ENCODE peak calls at places on chromosome 5, in five cellular contexts. N, T, O, S and G are unnamed samples. For H3K4me1, the result is how much of the 10 kb centered on the place peaks cover.

GRCh38 chr5:110045153-110045552 is 355.4 kb downstream of the MAN2A1 start:
- DNase-seq in O (peak), N (no peak), T (no peak), S (no peak), G (no peak)

GRCh38 chr5:31106742-31107546 is 86.5 kb upstream of the CDH6 start:
- DNase-seq in N (no peak), S (no peak), O (peak), T (no peak), G (no peak)

GRCh38 chr5:34490501-34491250 is 165.5 kb upstream of the RAI14 start:
- DNase-seq in N (no peak), S (no peak), T (no peak), O (peak), G (peak)

GRCh38 chr5:135211083-135211790 is 177.2 kb upstream of the PITX1 start:
- DNase-seq in O (peak), N (no peak), S (no peak), T (no peak), G (no peak)

GRCh38 chr5:143582869-143583268 is 179.4 kb upstream of the NR3C1 start:
- DNase-seq in T (no peak), S (no peak), O (peak), N (no peak), G (no peak)

GRCh38 chr5:58466939-58467338 is 7.1 kb upstream of the PLK2 start:
- DNase-seq in N (no peak), S (no peak), O (peak), T (no peak), G (no peak)

GRCh38 chr5:128477946-128478345 is 60.1 kb downstream of the FBN2 start:
- DNase-seq in T (no peak), O (no peak), N (no peak), S (no peak), G (no peak)

GRCh38 chr5:160303690-160304089 is 8.7 kb downstream of the CCNJL start:
- DNase-seq in O (no peak), S (no peak), T (no peak), N (no peak), G (no peak)

GRCh38 chr5:58066076-58066475 is 393.8 kb downstream of the PLK2 start:
- DNase-seq in T (no peak), O (no peak), N (no peak), S (no peak), G (no peak)

GRCh38 chr5:161546463-161547301 is at the start of gene GABRB2:
- DNase-seq in S (peak), N (peak), T (peak), O (peak), G (peak)

GRCh38 chr5:170746952-170747340 is 36.6 kb upstream of the GABRP start:
- DNase-seq in N (no peak), O (no peak), T (no peak), S (no peak), G (no peak)

GRCh38 chr5:170746081-170746951 is 37.2 kb upstream of the GABRP start:
- DNase-seq in N (no peak), S (no peak), T (no peak), O (no peak), G (no peak)

GRCh38 chr5:170748986-170749385 is 34.5 kb upstream of the GABRP start:
- DNase-seq in T (no peak), N (no peak), O (no peak), S (no peak), G (no peak)

GRCh38 chr5:170747851-170748250 is 35.7 kb upstream of the GABRP start:
- DNase-seq in T (peak), N (no peak), O (peak), S (no peak), G (peak)

DNA sequence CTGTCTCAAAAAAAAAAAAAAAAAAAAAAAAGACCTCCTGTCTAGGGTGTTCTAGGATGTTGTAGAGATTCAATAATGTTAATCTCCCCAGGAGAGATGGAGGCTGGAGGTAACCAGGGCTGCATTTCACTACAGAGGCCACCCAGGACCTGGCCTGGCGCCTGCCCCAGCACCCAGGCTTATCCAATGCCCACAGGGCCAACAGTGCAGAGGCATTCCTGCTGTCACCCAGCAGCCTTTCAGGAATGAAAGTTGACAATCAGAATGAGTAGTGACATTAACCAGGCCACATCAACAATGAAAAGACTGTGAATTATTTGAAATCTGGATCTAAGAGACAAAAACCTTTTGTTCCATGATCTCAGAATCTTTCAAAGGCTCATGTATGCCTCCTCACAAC is 36.2 kb upstream of the GABRP start:
- DNase-seq in S (no peak), T (peak), O (no peak), N (no peak), G (no peak)
- H3K4me1 ChIP-seq in S (under half), T (under half), O (under half), N (under half), G (under half)

DNA sequence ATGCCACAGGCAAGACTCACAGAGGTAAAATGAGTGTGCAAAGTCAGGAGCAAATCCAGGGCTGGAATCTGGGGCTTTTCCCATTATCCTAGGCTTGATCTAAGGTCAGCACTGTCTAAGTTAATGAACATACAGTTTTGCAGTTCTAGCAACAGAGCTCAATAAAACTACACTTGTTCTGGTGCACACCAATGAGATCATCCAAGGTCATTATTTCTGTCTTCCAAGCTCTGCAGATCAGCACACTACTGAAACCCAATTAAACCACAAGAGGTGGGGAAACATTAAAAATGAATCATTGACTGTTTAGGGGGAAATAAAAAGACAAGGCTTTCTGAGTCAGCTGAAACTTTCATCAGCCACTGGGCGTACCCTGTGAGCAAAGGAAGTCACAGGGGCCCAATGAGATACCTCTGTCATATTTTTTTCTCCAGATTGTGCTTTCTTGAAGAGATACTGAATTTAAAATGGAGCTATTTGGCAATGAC is 662.2 kb upstream of the ZNF608 start:
- DNase-seq in O (peak), S (no peak), N (no peak), T (no peak), G (no peak)
- H3K4me1 ChIP-seq in O (half or more), S (under half), N (under half), T (under half), G (half or more)

GRCh38 chr5:95733100-95733499 is 2.0 kb downstream of the RHOBTB3 start:
- DNase-seq in S (no peak), T (no peak), N (no peak), O (peak), G (no peak)
- H3K4me1 ChIP-seq in S (under half), T (under half), N (under half), O (half or more), G (under half)

GRCh38 chr5:139695183-139695573 is 47.0 kb downstream of the CXXC5 start:
- DNase-seq in N (peak), O (no peak), S (no peak), T (no peak), G (no peak)
- H3K4me1 ChIP-seq in N (under half), O (under half), S (under half), T (under half), G (under half)